ENCODE peak calls at places on chromosome 2, in four cellular contexts. One of them, this sample, is unnamed.

GRCh38 chr2:106334802-106335201 is 133.4 kb downstream of the RGPD3 start:
- DNase-seq in GM13976: no peak
- DNase-seq in transverse colon: no peak
- DNase-seq in esophagus squamous epithelium: no peak
- DNase-seq in this sample: no peak

GRCh38 chr2:17362956-17363355 is 155.3 kb downstream of the RAD51AP2 start:
- DNase-seq in transverse colon: no peak
- DNase-seq in GM13976: no peak
- DNase-seq in esophagus squamous epithelium: no peak
- DNase-seq in this sample: no peak

GRCh38 chr2:100011272-100011711 is 131.1 kb downstream of the AFF3 start:
- DNase-seq in GM13976: no peak
- DNase-seq in transverse colon: no peak
- DNase-seq in esophagus squamous epithelium: no peak
- DNase-seq in this sample: no peak

GRCh38 chr2:10109311-10109710 is 13.2 kb upstream of the RRM2 start:
- DNase-seq in esophagus squamous epithelium: no peak
- DNase-seq in transverse colon: no peak
- DNase-seq in GM13976: no peak
- DNase-seq in this sample: no peak

GRCh38 chr2:28002181-28002580 is 111.7 kb downstream of the BABAM2 start:
- DNase-seq in GM13976: no peak
- DNase-seq in transverse colon: no peak
- DNase-seq in esophagus squamous epithelium: no peak
- DNase-seq in this sample: no peak

GRCh38 chr2:201735486-201735885 is 37.0 kb upstream of the MPP4 start:
- DNase-seq in esophagus squamous epithelium: no peak
- DNase-seq in transverse colon: no peak
- DNase-seq in GM13976: no peak
- DNase-seq in this sample: no peak

GRCh38 chr2:26772064-26773001 is 8.2 kb downstream of the SLC35F6 start:
- DNase-seq in transverse colon: peak; percentile 92
- DNase-seq in esophagus squamous epithelium: peak; percentile 44
- DNase-seq in GM13976: no peak
- DNase-seq in this sample: peak; percentile 94

GRCh38 chr2:145751634-145752033 is 1231.7 kb upstream of the ZEB2 start:
- DNase-seq in esophagus squamous epithelium: no peak
- DNase-seq in transverse colon: no peak
- DNase-seq in GM13976: peak; percentile 11
- DNase-seq in this sample: peak; percentile 28

GRCh38 chr2:13413989-13414388 is 697.3 kb downstream of the TRIB2 start:
- DNase-seq in transverse colon: no peak
- DNase-seq in GM13976: no peak
- DNase-seq in esophagus squamous epithelium: no peak
- DNase-seq in this sample: no peak
- TF ChIP-seq CTCF in transverse colon: no peak
- TF ChIP-seq CTCF in GM13976: no peak
- TF ChIP-seq CTCF in esophagus squamous epithelium: no peak
- TF ChIP-seq CTCF in this sample: no peak

GRCh38 chr2:124018894-124019293 is 6.2 kb upstream of the CNTNAP5 start:
- DNase-seq in esophagus squamous epithelium: no peak
- DNase-seq in transverse colon: no peak
- DNase-seq in GM13976: no peak
- DNase-seq in this sample: no peak
- TF ChIP-seq CTCF in esophagus squamous epithelium: no peak
- TF ChIP-seq CTCF in transverse colon: no peak
- TF ChIP-seq CTCF in GM13976: no peak
- TF ChIP-seq CTCF in this sample: no peak

GRCh38 chr2:68436270-68436669 is 30.8 kb downstream of the FBXO48 start:
- DNase-seq in GM13976: no peak
- DNase-seq in transverse colon: no peak
- DNase-seq in esophagus squamous epithelium: no peak
- DNase-seq in this sample: no peak

GRCh38 chr2:68447118-68447517 is 20.0 kb downstream of the FBXO48 start:
- DNase-seq in GM13976: no peak
- DNase-seq in transverse colon: no peak
- DNase-seq in esophagus squamous epithelium: no peak
- DNase-seq in this sample: no peak

GRCh38 chr2:68438455-68439303 is 28.4 kb downstream of the FBXO48 start:
- DNase-seq in esophagus squamous epithelium: no peak
- DNase-seq in GM13976: peak; percentile 40
- DNase-seq in transverse colon: no peak
- DNase-seq in this sample: no peak

GRCh38 chr2:68441179-68441993 is 25.7 kb downstream of the FBXO48 start:
- DNase-seq in transverse colon: peak; percentile 86
- DNase-seq in GM13976: peak; percentile 76
- DNase-seq in esophagus squamous epithelium: peak; percentile 46
- DNase-seq in this sample: peak; percentile 88

GRCh38 chr2:68441994-68442322 is 25.1 kb downstream of the FBXO48 start:
- DNase-seq in esophagus squamous epithelium: no peak
- DNase-seq in GM13976: no peak
- DNase-seq in transverse colon: no peak
- DNase-seq in this sample: no peak
- TF ChIP-seq CTCF in esophagus squamous epithelium: no peak
- TF ChIP-seq CTCF in GM13976: no peak
- TF ChIP-seq CTCF in transverse colon: no peak
- TF ChIP-seq CTCF in this sample: no peak

GRCh38 chr2:101516833-101517690 is 42.1 kb upstream of the RFX8 start:
- DNase-seq in transverse colon: no peak
- DNase-seq in esophagus squamous epithelium: no peak
- DNase-seq in GM13976: no peak
- DNase-seq in this sample: no peak

GRCh38 chr2:101519173-101519492 is 44.2 kb upstream of the RFX8 start:
- DNase-seq in transverse colon: no peak
- DNase-seq in GM13976: no peak
- DNase-seq in esophagus squamous epithelium: no peak
- DNase-seq in this sample: no peak

GRCh38 chr2:101518470-101519172 is 43.7 kb upstream of the RFX8 start:
- DNase-seq in GM13976: no peak
- DNase-seq in esophagus squamous epithelium: no peak
- DNase-seq in transverse colon: peak; percentile 27
- DNase-seq in this sample: peak; percentile 33

GRCh38 chr2:101516349-101516748 is 41.4 kb upstream of the RFX8 start:
- DNase-seq in esophagus squamous epithelium: no peak
- DNase-seq in GM13976: no peak
- DNase-seq in transverse colon: no peak
- DNase-seq in this sample: no peak

GRCh38 chr2:101517753-101518152 is 42.8 kb upstream of the RFX8 start:
- DNase-seq in transverse colon: no peak
- DNase-seq in GM13976: no peak
- DNase-seq in esophagus squamous epithelium: no peak
- DNase-seq in this sample: no peak
- TF ChIP-seq CTCF in transverse colon: no peak
- TF ChIP-seq CTCF in GM13976: no peak
- TF ChIP-seq CTCF in esophagus squamous epithelium: no peak
- TF ChIP-seq CTCF in this sample: no peak

GRCh38 chr2:119494163-119494790 is 30.0 kb downstream of the SCTR start:
- DNase-seq in GM13976: no peak
- DNase-seq in transverse colon: no peak
- DNase-seq in esophagus squamous epithelium: no peak
- DNase-seq in this sample: no peak
- TF ChIP-seq CTCF in GM13976: no peak
- TF ChIP-seq CTCF in transverse colon: no peak
- TF ChIP-seq CTCF in esophagus squamous epithelium: no peak
- TF ChIP-seq CTCF in this sample: no peak

GRCh38 chr2:134466141-134466540 is 212.3 kb downstream of the MGAT5 start:
- DNase-seq in transverse colon: no peak
- DNase-seq in GM13976: peak; percentile 55
- DNase-seq in esophagus squamous epithelium: no peak
- DNase-seq in this sample: no peak
- TF ChIP-seq CTCF in transverse colon: no peak
- TF ChIP-seq CTCF in GM13976: peak; percentile 27
- TF ChIP-seq CTCF in esophagus squamous epithelium: no peak
- TF ChIP-seq CTCF in this sample: peak; percentile 12

DNA sequence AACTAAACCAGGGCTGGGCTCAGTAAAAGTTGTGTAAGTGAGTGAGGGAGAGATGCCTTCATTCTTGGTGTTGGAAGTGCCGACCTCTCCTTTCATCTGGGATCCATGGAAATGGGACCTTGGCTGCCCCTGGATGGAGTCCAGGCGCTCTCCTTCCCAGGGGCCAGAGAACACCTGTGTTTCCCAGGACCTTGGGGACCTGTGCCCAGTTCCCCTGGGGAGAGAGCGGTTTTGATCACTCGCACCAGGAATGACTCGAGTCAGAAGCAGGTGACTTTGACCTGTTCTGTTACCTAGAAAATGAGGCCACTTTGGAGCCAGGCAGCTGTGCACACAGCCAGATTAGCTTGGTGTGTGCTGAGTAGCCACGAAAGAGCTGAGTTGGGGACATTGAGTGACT is 97.3 kb downstream of the SH3BP4 start:
- DNase-seq in transverse colon: no peak
- DNase-seq in esophagus squamous epithelium: no peak
- DNase-seq in GM13976: no peak
- DNase-seq in this sample: no peak
- TF ChIP-seq CTCF in transverse colon: no peak
- TF ChIP-seq CTCF in esophagus squamous epithelium: no peak
- TF ChIP-seq CTCF in GM13976: no peak
- TF ChIP-seq CTCF in this sample: no peak

GRCh38 chr2:159214325-159214865 is 72.1 kb downstream of the WDSUB1 start:
- DNase-seq in GM13976: no peak
- DNase-seq in esophagus squamous epithelium: no peak
- DNase-seq in transverse colon: no peak
- DNase-seq in this sample: peak; percentile 45

GRCh38 chr2:159208449-159208848 is 78.1 kb downstream of the WDSUB1 start:
- DNase-seq in transverse colon: no peak
- DNase-seq in GM13976: no peak
- DNase-seq in esophagus squamous epithelium: no peak
- DNase-seq in this sample: no peak

GRCh38 chr2:159209341-159210306 is 76.9 kb downstream of the WDSUB1 start:
- DNase-seq in GM13976: no peak
- DNase-seq in transverse colon: peak; percentile 71
- DNase-seq in esophagus squamous epithelium: no peak
- DNase-seq in this sample: no peak

GRCh38 chr2:159213296-159213695 is 73.2 kb downstream of the WDSUB1 start:
- DNase-seq in transverse colon: no peak
- DNase-seq in esophagus squamous epithelium: no peak
- DNase-seq in GM13976: no peak
- DNase-seq in this sample: no peak

DNA sequence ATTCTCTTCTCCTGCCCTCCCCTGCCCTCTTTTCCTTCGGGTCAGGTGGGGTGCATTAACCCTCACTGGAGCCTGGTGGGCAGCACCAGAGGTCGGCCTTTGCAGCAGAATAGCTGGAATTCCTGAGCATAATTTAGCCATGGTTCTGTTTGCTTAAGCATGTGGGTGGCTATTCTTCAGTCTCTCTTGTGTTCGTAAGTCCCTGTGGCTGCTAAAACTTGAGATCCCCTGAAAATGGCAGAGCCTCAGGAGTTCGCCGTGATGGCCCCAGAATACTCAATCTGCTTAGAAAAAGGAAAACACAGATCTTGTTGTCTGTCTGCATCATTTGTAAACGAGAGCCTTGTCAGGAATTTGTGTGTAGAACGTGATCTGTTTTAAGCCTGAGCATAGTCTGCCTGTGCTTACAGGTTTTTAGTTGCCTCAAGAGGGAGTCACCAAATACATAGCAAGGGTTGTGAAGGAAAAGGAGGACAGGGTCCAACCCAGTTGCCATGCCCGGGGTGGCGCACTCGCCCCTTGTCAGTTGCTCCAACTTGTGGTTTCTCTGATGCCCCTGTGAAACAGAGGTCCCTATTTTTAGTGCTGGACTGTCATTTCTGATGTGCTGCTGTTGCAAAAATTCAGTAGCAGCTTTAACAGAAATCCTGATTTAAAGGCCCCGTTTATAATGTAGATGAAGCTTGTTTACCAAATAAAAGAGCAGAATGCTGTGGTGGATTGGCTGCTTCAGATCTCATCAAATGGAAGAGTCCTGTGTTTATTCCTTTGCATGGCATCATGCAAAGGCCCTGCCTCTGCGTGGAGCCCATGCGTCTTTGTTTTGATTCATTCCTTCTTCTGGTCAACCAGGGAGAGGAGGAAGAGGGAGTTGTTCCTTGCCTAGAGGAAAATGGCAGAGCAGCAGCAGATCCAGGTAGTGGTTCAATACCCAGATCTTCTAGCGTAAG is 74.8 kb downstream of the WDSUB1 start:
- DNase-seq in transverse colon: no peak
- DNase-seq in esophagus squamous epithelium: no peak
- DNase-seq in GM13976: no peak
- DNase-seq in this sample: no peak
- TF ChIP-seq CTCF in transverse colon: no peak
- TF ChIP-seq CTCF in esophagus squamous epithelium: no peak
- TF ChIP-seq CTCF in GM13976: no peak
- TF ChIP-seq CTCF in this sample: no peak

GRCh38 chr2:172416447-172417058 is 10.8 kb upstream of the ITGA6 start:
- DNase-seq in transverse colon: no peak
- DNase-seq in esophagus squamous epithelium: no peak
- DNase-seq in GM13976: no peak
- DNase-seq in this sample: no peak
- TF ChIP-seq CTCF in transverse colon: no peak
- TF ChIP-seq CTCF in esophagus squamous epithelium: no peak
- TF ChIP-seq CTCF in GM13976: no peak
- TF ChIP-seq CTCF in this sample: no peak

GRCh38 chr2:206442516-206442853 is 847 bp upstream of the ADAM23 start:
- DNase-seq in GM13976: no peak
- DNase-seq in transverse colon: no peak
- DNase-seq in esophagus squamous epithelium: no peak
- DNase-seq in this sample: no peak

GRCh38 chr2:206445948-206446347 is 2.6 kb downstream of the ADAM23 start:
- DNase-seq in transverse colon: no peak
- DNase-seq in esophagus squamous epithelium: no peak
- DNase-seq in GM13976: no peak
- DNase-seq in this sample: no peak

GRCh38 chr2:206443735-206444527 is 599 bp downstream of the ADAM23 start:
- DNase-seq in transverse colon: no peak
- DNase-seq in esophagus squamous epithelium: no peak
- DNase-seq in GM13976: peak; percentile 73
- DNase-seq in this sample: peak; percentile 29

GRCh38 chr2:206438196-206438727 is 5.1 kb upstream of the ADAM23 start:
- DNase-seq in esophagus squamous epithelium: no peak
- DNase-seq in GM13976: no peak
- DNase-seq in transverse colon: no peak
- DNase-seq in this sample: no peak

DNA sequence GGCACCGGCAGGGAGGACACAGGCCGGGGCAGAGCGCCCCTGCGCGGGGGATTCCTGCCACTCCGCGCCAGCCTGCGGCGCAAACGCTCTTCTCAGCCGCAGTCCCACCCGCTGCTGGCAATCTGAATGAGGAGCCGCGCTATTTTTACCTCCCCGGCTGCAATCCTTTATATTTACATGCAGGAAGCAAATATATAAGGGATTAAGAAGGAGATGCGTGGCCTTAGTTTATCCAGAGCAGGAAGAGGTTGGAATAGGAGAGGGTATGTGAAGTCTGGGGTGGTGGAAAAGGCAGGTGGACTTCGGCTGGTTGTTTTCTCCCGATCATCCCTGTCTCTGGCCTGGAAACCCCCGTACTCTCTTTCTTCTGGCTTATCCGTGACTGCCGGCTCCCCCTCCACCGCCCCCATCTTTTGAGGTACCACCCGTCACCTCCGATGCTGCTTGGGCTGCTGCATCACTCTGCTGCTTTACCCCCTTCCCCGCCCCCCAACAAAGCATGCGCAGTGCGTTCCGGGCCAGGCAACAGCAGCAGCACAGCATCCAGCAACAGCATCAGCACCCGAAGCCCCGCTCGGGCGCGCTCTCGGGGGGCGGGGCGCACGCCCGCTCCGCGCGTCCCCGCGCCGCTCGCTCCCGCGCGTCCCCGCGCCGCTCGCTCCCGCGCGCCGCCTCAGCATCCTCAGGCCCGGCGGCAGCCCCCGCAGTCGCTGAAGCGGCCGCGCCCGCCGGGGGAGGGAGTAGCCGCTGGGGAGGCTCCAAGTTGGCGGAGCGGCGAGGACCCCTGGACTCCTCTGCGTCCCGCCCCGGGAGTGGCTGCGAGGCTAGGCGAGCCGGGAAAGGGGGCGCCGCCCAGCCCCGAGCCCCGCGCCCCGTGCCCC is at the start of gene ADAM23:
- DNase-seq in esophagus squamous epithelium: no peak
- DNase-seq in transverse colon: no peak
- DNase-seq in GM13976: peak; percentile 85
- DNase-seq in this sample: peak; percentile 41
- TF ChIP-seq CTCF in esophagus squamous epithelium: no peak
- TF ChIP-seq CTCF in transverse colon: no peak
- TF ChIP-seq CTCF in GM13976: peak; percentile 19
- TF ChIP-seq CTCF in this sample: no peak

This sample was measured in adrenal gland.